ENCODE peak calls at places on chromosomes 1 and 21, in five cellular contexts. M is H1, U is GM23338, R is transverse colon, T is endothelial cell of umbilical vein. Q is an unnamed sample.

GRCh38 chr1:159222987-159223386 is 18.3 kb downstream of the ACKR1 start:
- DNase-seq in T (no peak), U (no peak), M (no peak), R (no peak), Q (no peak)

GRCh38 chr1:20212685-20213331 is 26.5 kb upstream of the PLA2G2C start:
- DNase-seq in R (peak), M (peak), T (peak), U (peak), Q (peak)

GRCh38 chr1:176717052-176717754 is 254.2 kb downstream of the PAPPA2 start:
- DNase-seq in U (peak), T (no peak), R (no peak), M (no peak), Q (no peak)

GRCh38 chr1:152110365-152110859 is 4.8 kb downstream of the TCHH start:
- DNase-seq in U (peak), T (peak), M (peak), R (no peak), Q (peak)

GRCh38 chr1:71232786-71233185 is 152.0 kb upstream of the ZRANB2 start:
- DNase-seq in M (no peak), T (no peak), R (no peak), U (no peak), Q (no peak)

GRCh38 chr1:230215529-230215928 is 148.5 kb downstream of the GALNT2 start:
- DNase-seq in R (no peak), T (no peak), U (no peak), M (no peak), Q (no peak)

GRCh38 chr1:3473381-3473844 is 18.9 kb downstream of the ARHGEF16 start:
- DNase-seq in T (no peak), R (no peak), U (no peak), M (no peak), Q (no peak)

GRCh38 chr1:201383647-201384405 is 6.3 kb upstream of the TNNT2 start:
- DNase-seq in M (no peak), T (no peak), R (no peak), U (no peak), Q (no peak)

GRCh38 chr1:112708002-112708448 is 1.1 kb upstream of the RHOC start:
- DNase-seq in M (no peak), U (no peak), T (no peak), R (no peak), Q (no peak)

GRCh38 chr1:112708489-112708888 is 1.6 kb upstream of the RHOC start:
- DNase-seq in T (no peak), M (no peak), R (no peak), U (no peak), Q (no peak)

GRCh38 chr1:112706505-112707216 is at the start of gene RHOC:
- DNase-seq in M (peak), U (peak), T (no peak), R (peak), Q (no peak)

GRCh38 chr1:112704908-112705627 is 1.9 kb downstream of the RHOC start:
- DNase-seq in U (peak), T (peak), R (peak), M (peak), Q (peak)

GRCh38 chr1:112707217-112708001 is 482 bp upstream of the RHOC start:
- DNase-seq in T (peak), M (peak), U (peak), R (peak), Q (peak)
- TF ChIP-seq POLR2AphosphoS5 in T (peak), M (no peak), U (no peak), R (no peak), Q (no peak)

GRCh38 chr1:10121688-10122087 is 88.7 kb upstream of the KIF1B start:
- DNase-seq in R (no peak), U (no peak), T (no peak), M (no peak), Q (no peak)
- TF ChIP-seq POLR2AphosphoS5 in R (no peak), U (no peak), T (no peak), M (no peak), Q (no peak)

GRCh38 chr1:246946366-246946765 is 14.6 kb upstream of the AHCTF1 start:
- DNase-seq in R (no peak), U (no peak), M (no peak), T (no peak), Q (no peak)

GRCh38 chr1:246951413-246951812 is 19.7 kb upstream of the AHCTF1 start:
- DNase-seq in T (no peak), M (no peak), U (no peak), R (no peak), Q (no peak)

GRCh38 chr1:246947255-246947654 is 15.5 kb upstream of the AHCTF1 start:
- DNase-seq in M (no peak), R (peak), U (no peak), T (peak), Q (no peak)
- TF ChIP-seq POLR2AphosphoS5 in M (no peak), R (peak), U (no peak), T (peak), Q (no peak)

GRCh38 chr1:22751124-22751531 is 40.5 kb downstream of the EPHB2 start:
- DNase-seq in U (peak), M (no peak), T (no peak), R (peak), Q (no peak)

GRCh38 chr1:22750671-22751016 is 40.0 kb downstream of the EPHB2 start:
- DNase-seq in M (no peak), T (no peak), U (no peak), R (no peak), Q (no peak)

GRCh38 chr1:22752339-22752738 is 41.7 kb downstream of the EPHB2 start:
- DNase-seq in M (no peak), U (no peak), R (no peak), T (no peak), Q (no peak)

GRCh38 chr1:22749503-22749902 is 38.9 kb downstream of the EPHB2 start:
- DNase-seq in T (no peak), U (peak), R (no peak), M (no peak), Q (no peak)

DNA sequence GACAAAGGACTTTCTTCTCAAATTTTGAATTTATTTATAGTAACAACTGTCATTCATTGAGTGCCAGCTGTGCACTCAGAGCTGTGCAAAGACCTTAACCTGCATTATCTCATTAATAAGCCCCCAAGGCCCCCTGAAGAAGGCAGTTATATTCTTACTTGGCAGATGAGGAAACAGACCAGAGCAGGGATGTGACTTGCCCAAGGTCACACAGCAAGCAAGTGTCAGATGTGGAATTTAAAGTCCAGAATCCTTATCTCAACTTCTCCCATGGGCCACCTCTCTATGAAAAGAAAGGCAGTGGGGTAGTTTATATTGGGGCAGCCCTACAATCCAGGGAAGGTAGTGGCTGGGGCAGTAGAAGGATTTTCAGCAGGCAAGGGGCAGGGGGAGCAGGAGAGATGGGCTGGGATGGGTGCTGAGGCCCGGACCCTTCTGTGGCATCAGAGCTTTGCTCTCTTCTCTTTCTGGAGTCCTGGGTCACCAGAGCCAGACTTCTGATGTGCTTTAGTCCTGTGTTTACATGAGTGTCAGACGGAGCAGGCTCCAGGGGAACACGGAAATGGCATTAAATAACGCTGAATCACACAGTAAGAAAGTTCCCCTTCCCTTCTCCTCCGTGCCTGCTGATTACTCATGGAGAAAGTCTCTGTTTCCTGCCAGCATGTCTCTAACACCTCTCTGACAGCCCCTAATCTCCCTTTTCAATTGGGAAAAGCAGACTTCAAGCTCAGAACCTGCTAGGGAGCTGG is 39.5 kb downstream of the EPHB2 start:
- DNase-seq in M (no peak), T (peak), R (peak), U (no peak), Q (peak)
- TF ChIP-seq POLR2AphosphoS5 in M (no peak), T (peak), R (peak), U (no peak), Q (no peak)

GRCh38 chr1:235083589-235084323 is 44.9 kb downstream of the TOMM20 start:
- DNase-seq in T (peak), U (peak), M (peak), R (peak), Q (peak)
- TF ChIP-seq POLR2AphosphoS5 in T (no peak), U (no peak), M (no peak), R (peak), Q (peak)

GRCh38 chr21:39034590-39035536 is 148.4 kb downstream of the PSMG1 start:
- DNase-seq in R (no peak), U (no peak), T (no peak), M (no peak), Q (no peak)
- TF ChIP-seq POLR2AphosphoS5 in R (no peak), U (no peak), T (no peak), M (no peak), Q (no peak)

GRCh38 chr1:84770481-84770880 is 80.2 kb upstream of the SSX2IP start:
- DNase-seq in R (no peak), M (no peak), U (no peak), T (no peak), Q (no peak)

GRCh38 chr1:84773933-84774497 is 83.8 kb upstream of the SSX2IP start:
- DNase-seq in T (no peak), M (no peak), U (no peak), R (no peak), Q (no peak)

GRCh38 chr1:84773195-84773594 is 82.9 kb upstream of the SSX2IP start:
- DNase-seq in U (no peak), T (no peak), R (no peak), M (no peak), Q (no peak)

GRCh38 chr1:84771895-84772294 is 81.6 kb upstream of the SSX2IP start:
- DNase-seq in T (no peak), U (peak), R (no peak), M (no peak), Q (no peak)

GRCh38 chr1:84772428-84772943 is 82.2 kb upstream of the SSX2IP start:
- DNase-seq in T (peak), M (peak), U (peak), R (peak), Q (peak)
- TF ChIP-seq POLR2AphosphoS5 in T (no peak), M (no peak), U (no peak), R (no peak), Q (no peak)

Q was measured in HL-60.